ENCODE peak calls at places on chromosomes 2 and 18, in eight cellular contexts. J is A549, A is HCT116, X is SK-N-SH, M is HepG2, V is K562, W is GM12878, N is H1. Y is an unnamed sample.

GRCh38 chr2:157856157-157856455 is 20.0 kb downstream of the ACVR1 start:
- DNase-seq in J (no peak), A (no peak), X (no peak), M (no peak), V (no peak), W (no peak), N (no peak), Y (no peak)

GRCh38 chr18:61820842-61821241 is 72.0 kb downstream of the RNF152 start:
- DNase-seq in J (no peak), A (no peak), X (no peak), M (no peak), V (no peak), W (no peak), N (no peak), Y (no peak)

GRCh38 chr18:11104307-11104706 is 45.1 kb downstream of the PIEZO2 start:
- DNase-seq in J (no peak), A (no peak), X (no peak), M (peak; percentile 15), V (no peak), W (no peak), N (no peak), Y (no peak)

GRCh38 chr2:24435391-24436316 is 55.4 kb upstream of the NCOA1 start:
- DNase-seq in J (no peak), A (no peak), X (peak; percentile 61), M (no peak), V (no peak), W (no peak), N (no peak), Y (peak; percentile 83)

GRCh38 chr18:73487956-73488355 is 620.2 kb upstream of the NETO1 start:
- DNase-seq in J (no peak), A (no peak), X (no peak), M (no peak), V (no peak), W (no peak), N (no peak), Y (no peak)

GRCh38 chr18:37254256-37254880 is 311.2 kb downstream of the CELF4 start:
- DNase-seq in J (no peak), A (no peak), X (no peak), M (no peak), V (no peak), W (no peak), N (no peak), Y (no peak)

GRCh38 chr18:47899107-47899840 is 31.2 kb downstream of the SMAD2 start:
- DNase-seq in J (no peak), A (no peak), X (no peak), M (no peak), V (peak; percentile 45), W (no peak), N (no peak), Y (peak; percentile 17)

GRCh38 chr2:237101118-237101979 is 15.7 kb downstream of the COPS8 start:
- DNase-seq in J (no peak), A (no peak), X (no peak), M (no peak), V (no peak), W (no peak), N (peak; percentile 56), Y (no peak)

GRCh38 chr2:108491848-108492247 is 42.4 kb upstream of the LIMS1 start:
- DNase-seq in J (no peak), A (no peak), X (no peak), M (no peak), V (no peak), W (no peak), N (no peak), Y (no peak)

GRCh38 chr2:200778038-200778437 is 33.7 kb upstream of the BZW1 start:
- DNase-seq in J (no peak), A (no peak), X (no peak), M (no peak), V (no peak), W (no peak), N (no peak), Y (peak; percentile 76)

GRCh38 chr2:17122887-17123501 is 395.2 kb downstream of the RAD51AP2 start:
- DNase-seq in J (no peak), A (no peak), X (no peak), M (no peak), V (peak; percentile 93), W (no peak), N (no peak), Y (no peak)

GRCh38 chr2:109102588-109103233 is 26.3 kb upstream of the SH3RF3 start:
- DNase-seq in J (no peak), A (no peak), X (no peak), M (no peak), V (no peak), W (no peak), N (peak; percentile 33), Y (no peak)

GRCh38 chr18:57959278-57959677 is 84.7 kb upstream of the NEDD4L start:
- DNase-seq in J (peak; percentile 67), A (peak; percentile 72), X (peak; percentile 49), M (peak; percentile 66), V (peak; percentile 50), W (no peak), N (no peak), Y (peak; percentile 59)

GRCh38 chr2:12507295-12507694 is 209.4 kb upstream of the TRIB2 start:
- DNase-seq in J (no peak), A (no peak), X (no peak), M (no peak), V (no peak), W (peak; percentile 76), N (no peak), Y (no peak)

GRCh38 chr2:106147665-106148064 is 46.4 kb downstream of the UXS1 start:
- DNase-seq in J (no peak), A (no peak), X (no peak), M (no peak), V (no peak), W (peak; percentile 5), N (no peak), Y (no peak)

GRCh38 chr2:17543131-17543660 is 2.7 kb downstream of the VSNL1 start:
- DNase-seq in J (no peak), A (no peak), X (no peak), M (no peak), V (no peak), W (no peak), N (no peak), Y (no peak)

GRCh38 chr2:172969609-172970008 is 106.0 kb upstream of the MAP3K20 start:
- DNase-seq in J (no peak), A (no peak), X (no peak), M (no peak), V (no peak), W (no peak), N (no peak), Y (peak; percentile 78)

GRCh38 chr2:172969171-172969570 is 106.5 kb upstream of the MAP3K20 start:
- DNase-seq in J (no peak), A (no peak), X (no peak), M (no peak), V (no peak), W (no peak), N (no peak), Y (no peak)

GRCh38 chr2:172968061-172968469 is 107.6 kb upstream of the MAP3K20 start:
- DNase-seq in J (no peak), A (no peak), X (no peak), M (peak; percentile 20), V (no peak), W (no peak), N (no peak), Y (peak; percentile 98)

GRCh38 chr2:172972005-172972619 is 103.5 kb upstream of the MAP3K20 start:
- DNase-seq in J (peak; percentile 53), A (peak; percentile 36), X (peak; percentile 43), M (peak; percentile 52), V (peak; percentile 66), W (no peak), N (no peak), Y (peak; percentile 54)

GRCh38 chr2:172970660-172971059 is 105.0 kb upstream of the MAP3K20 start:
- DNase-seq in J (no peak), A (no peak), X (no peak), M (no peak), V (no peak), W (no peak), N (no peak), Y (peak; percentile 37)
- TF ChIP-seq MAX in J (no peak), A (no peak), X (no peak), M (no peak), V (no peak), W (no peak), N (no peak), Y (no peak)

DNA sequence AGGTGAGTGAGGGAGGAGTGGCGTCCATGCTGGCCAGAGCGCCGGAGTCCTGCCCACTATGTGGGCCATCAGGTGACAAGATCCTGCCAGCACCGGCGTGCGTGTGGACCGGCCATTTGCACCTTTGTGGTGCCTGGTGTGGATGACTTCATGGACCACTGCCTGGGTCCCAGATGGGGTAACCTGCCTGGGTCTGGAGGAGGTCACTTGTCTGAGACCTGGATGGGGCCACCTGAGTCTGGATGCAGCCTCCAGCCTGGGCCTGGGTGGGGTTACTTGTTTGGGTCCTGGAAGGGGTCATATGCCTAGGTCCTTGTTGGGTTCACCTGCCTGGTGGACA is 299.6 kb downstream of the NDUFA10 start:
- DNase-seq in J (no peak), A (no peak), X (no peak), M (no peak), V (no peak), W (no peak), N (no peak), Y (no peak)
- H3K9me3 ChIP-seq in J (no peaks in the 10 kb centered on the region), A (no peaks in the 10 kb centered on the region), X (no peaks in the 10 kb centered on the region), M (no peaks in the 10 kb centered on the region), V (no peaks in the 10 kb centered on the region), W (no peaks in the 10 kb centered on the region), N (no peaks in the 10 kb centered on the region), Y (no peaks in the 10 kb centered on the region)

DNA sequence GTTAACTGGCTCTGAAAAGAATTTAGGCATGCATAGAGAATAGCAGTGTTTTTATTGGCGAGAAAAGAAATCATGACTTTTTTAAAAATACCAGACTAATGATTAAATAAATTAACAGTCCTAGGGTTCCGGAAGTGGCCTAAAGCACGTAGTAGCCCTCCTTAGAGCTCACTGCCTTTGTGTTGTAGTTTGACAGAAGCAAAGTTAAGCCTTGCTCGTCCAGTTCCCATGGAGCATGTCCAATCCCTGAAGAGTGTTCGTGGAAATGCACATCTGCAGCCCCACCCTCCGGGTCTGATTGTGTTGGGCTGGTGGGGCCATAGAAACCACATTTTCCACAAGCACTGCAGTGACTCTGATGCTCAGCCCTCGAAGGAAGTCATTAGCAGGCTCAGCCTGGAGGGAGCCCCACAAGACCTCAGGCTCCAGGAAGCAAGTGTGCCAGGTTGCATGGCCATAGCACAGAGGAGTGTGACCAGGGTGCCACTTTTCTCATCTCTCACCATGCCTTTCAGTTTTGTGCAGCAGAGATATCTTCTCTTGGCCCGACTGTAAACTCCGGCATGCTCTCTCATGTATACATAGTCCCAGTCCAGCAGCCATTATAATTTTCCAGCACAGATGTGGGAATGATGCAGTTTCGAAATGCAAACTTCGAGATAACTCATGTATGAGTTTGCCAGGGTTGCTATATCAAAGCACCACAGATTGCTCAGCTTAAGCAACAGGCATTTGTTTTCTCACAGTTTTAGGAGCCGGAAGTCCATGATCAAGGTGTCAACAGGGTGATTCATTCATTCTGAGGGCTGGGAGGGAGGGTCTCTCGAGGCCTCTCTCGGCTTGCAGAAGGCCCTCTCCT is 188.5 kb upstream of the SH3BP4 start:
- DNase-seq in J (no peak), A (no peak), X (no peak), M (peak; percentile 86), V (no peak), W (no peak), N (no peak), Y (no peak)
- TF ChIP-seq MAX in J (no peak), A (no peak), X (no peak), M (peak; percentile 40), V (no peak), W (no peak), N (no peak), Y (no peak)

GRCh38 chr2:2187196-2187595 is 143.9 kb downstream of the MYT1L start:
- DNase-seq in J (no peak), A (no peak), X (no peak), M (no peak), V (no peak), W (no peak), N (no peak), Y (no peak)
- H3K9me3 ChIP-seq in J (no peaks in the 10 kb centered on the region), A (no peaks in the 10 kb centered on the region), X (no peaks in the 10 kb centered on the region), M (no peaks in the 10 kb centered on the region), V (no peaks in the 10 kb centered on the region), W (no peaks in the 10 kb centered on the region), N (no peaks in the 10 kb centered on the region), Y (peaks cover 6% of the 10 kb centered on the region)

Y was measured in endothelial cell of umbilical vein.